ENCODE peak calls at places on chromosomes 16 and 17, in ten cellular contexts. Z, W, V, T, D, M, Q, P, Y and F are unnamed samples.

GRCh38 chr17:72735602-72736001 is 356.9 kb downstream of the SLC39A11 start:
- DNase-seq in Z (no peak), W (no peak), V (no peak), T (no peak), D (no peak), M (no peak), Q (no peak), P (no peak), Y (no peak), F (no peak)

GRCh38 chr17:29791336-29791735 is 138.7 kb downstream of the SSH2 start:
- DNase-seq in Z (no peak), W (no peak), V (no peak), T (no peak), D (no peak), M (no peak), Q (no peak), P (no peak), Y (no peak), F (no peak)

GRCh38 chr16:3879258-3879886 is 1.1 kb downstream of the CREBBP start:
- DNase-seq in Z (no peak), W (peak; percentile 27), V (no peak), T (no peak), D (no peak), M (peak; percentile 9), Q (no peak), P (peak; percentile 77), Y (peak; percentile 61), F (no peak)

GRCh38 chr16:11835309-11835708 is 16.0 kb downstream of the RSL1D1 start:
- DNase-seq in Z (no peak), W (no peak), V (no peak), T (no peak), D (no peak), M (no peak), Q (no peak), P (no peak), Y (no peak), F (no peak)

GRCh38 chr17:42042598-42043319 is 7.6 kb downstream of the C17orf113 start:
- DNase-seq in Z (no peak), W (no peak), V (no peak), T (no peak), D (no peak), M (no peak), Q (no peak), P (no peak), Y (no peak), F (no peak)

GRCh38 chr16:69179255-69180010 is 7.5 kb upstream of the SNTB2 start:
- DNase-seq in Z (peak; percentile 59), W (peak; percentile 87), V (peak; percentile 37), T (peak; percentile 76), D (no peak), M (no peak), Q (peak; percentile 66), P (no peak), Y (peak; percentile 82), F (no peak)

GRCh38 chr16:66750279-66751134 is 902 bp downstream of the DYNC1LI2 start:
- DNase-seq in Z (no peak), W (no peak), V (peak; percentile 16), T (no peak), D (no peak), M (peak; percentile 2), Q (no peak), P (no peak), Y (no peak), F (no peak)

GRCh38 chr16:30049871-30050270 is 15.7 kb upstream of the ALDOA start:
- DNase-seq in Z (no peak), W (no peak), V (no peak), T (no peak), D (no peak), M (no peak), Q (no peak), P (no peak), Y (no peak), F (no peak)

GRCh38 chr17:81513669-81514484 is 1.3 kb upstream of the ACTG1 start:
- DNase-seq in Z (no peak), W (peak; percentile 80), V (peak; percentile 73), T (peak; percentile 42), D (no peak), M (peak; percentile 22), Q (peak; percentile 71), P (no peak), Y (peak; percentile 85), F (peak; percentile 74)

GRCh38 chr17:56440391-56440790 is 153.1 kb upstream of the NOG start:
- DNase-seq in Z (no peak), W (no peak), V (peak; percentile 8), T (no peak), D (no peak), M (no peak), Q (no peak), P (no peak), Y (no peak), F (no peak)

GRCh38 chr16:65689726-65690125 is 567.9 kb upstream of the CDH11 start:
- DNase-seq in Z (no peak), W (no peak), V (no peak), T (no peak), D (no peak), M (no peak), Q (no peak), P (no peak), Y (no peak), F (no peak)

GRCh38 chr17:73307130-73307529 is 4.7 kb downstream of the CDC42EP4 start:
- DNase-seq in Z (no peak), W (peak; percentile 78), V (no peak), T (peak; percentile 20), D (no peak), M (no peak), Q (no peak), P (no peak), Y (peak; percentile 66), F (no peak)

GRCh38 chr16:66588981-66589713 is 9.9 kb downstream of the CMTM2 start:
- DNase-seq in Z (no peak), W (peak; percentile 45), V (peak; percentile 13), T (no peak), D (peak; percentile 44), M (peak; percentile 63), Q (no peak), P (no peak), Y (peak; percentile 64), F (peak; percentile 46)

GRCh38 chr17:31802502-31802901 is 56.5 kb downstream of the COPRS start:
- DNase-seq in Z (no peak), W (no peak), V (no peak), T (no peak), D (no peak), M (no peak), Q (peak; percentile 28), P (no peak), Y (no peak), F (no peak)

GRCh38 chr16:58487566-58488351 is 12.2 kb upstream of the NDRG4 start:
- DNase-seq in Z (no peak), W (peak; percentile 84), V (peak; percentile 85), T (peak; percentile 69), D (peak; percentile 44), M (peak; percentile 67), Q (peak; percentile 73), P (no peak), Y (peak; percentile 92), F (peak; percentile 80)

GRCh38 chr17:17841620-17842025 is 4.8 kb upstream of the SREBF1 start:
- DNase-seq in Z (no peak), W (peak; percentile 57), V (no peak), T (no peak), D (no peak), M (no peak), Q (no peak), P (no peak), Y (peak; percentile 82), F (no peak)

GRCh38 chr17:1709403-1709891 is 730 bp downstream of the TLCD2 start:
- DNase-seq in Z (no peak), W (no peak), V (peak; percentile 55), T (no peak), D (no peak), M (no peak), Q (no peak), P (no peak), Y (no peak), F (no peak)

GRCh38 chr17:17859909-17860760 is 23.3 kb upstream of the SREBF1 start:
- DNase-seq in Z (no peak), W (peak; percentile 81), V (peak; percentile 84), T (peak; percentile 45), D (peak; percentile 54), M (peak; percentile 71), Q (peak; percentile 48), P (no peak), Y (peak; percentile 79), F (peak; percentile 69)

GRCh38 chr17:73165616-73166404 is 1.0 kb downstream of the SSTR2 start:
- DNase-seq in Z (no peak), W (no peak), V (no peak), T (no peak), D (no peak), M (no peak), Q (no peak), P (no peak), Y (no peak), F (no peak)